ENCODE peak calls at places on chromosomes 2 and 18, in four cellular contexts. One of them, this sample, is unnamed.

GRCh38 chr2:48528431-48528830 is 1.5 kb upstream of the STON1 start:
- DNase-seq in bronchial epithelial cell: no peak
- DNase-seq in colonic mucosa: no peak
- DNase-seq in esophagus muscularis mucosa: no peak
- DNase-seq in this sample: no peak

GRCh38 chr2:213688129-213688528 is 403.9 kb downstream of the SPAG16 start:
- DNase-seq in colonic mucosa: no peak
- DNase-seq in bronchial epithelial cell: no peak
- DNase-seq in esophagus muscularis mucosa: no peak
- DNase-seq in this sample: no peak

GRCh38 chr2:54461251-54461650 is 5.1 kb downstream of the SPTBN1 start:
- DNase-seq in bronchial epithelial cell: peak
- DNase-seq in esophagus muscularis mucosa: no peak
- DNase-seq in colonic mucosa: no peak
- DNase-seq in this sample: peak

GRCh38 chr2:118294063-118294462 is 205.8 kb downstream of the INSIG2 start:
- DNase-seq in colonic mucosa: no peak
- DNase-seq in esophagus muscularis mucosa: no peak
- DNase-seq in bronchial epithelial cell: no peak
- DNase-seq in this sample: no peak

GRCh38 chr2:20382965-20383800 is 32.5 kb upstream of the PUM2 start:
- DNase-seq in esophagus muscularis mucosa: no peak
- DNase-seq in bronchial epithelial cell: peak
- DNase-seq in colonic mucosa: no peak
- DNase-seq in this sample: no peak

GRCh38 chr2:111698743-111699554 is 185.0 kb downstream of the ANAPC1 start:
- DNase-seq in bronchial epithelial cell: peak
- DNase-seq in colonic mucosa: peak
- DNase-seq in esophagus muscularis mucosa: no peak
- DNase-seq in this sample: peak

GRCh38 chr18:12839057-12839525 is 44.9 kb downstream of the PTPN2 start:
- DNase-seq in bronchial epithelial cell: peak
- DNase-seq in esophagus muscularis mucosa: no peak
- DNase-seq in colonic mucosa: no peak
- DNase-seq in this sample: no peak

GRCh38 chr2:509888-510287 is 167.3 kb downstream of the TMEM18 start:
- DNase-seq in esophagus muscularis mucosa: no peak
- DNase-seq in colonic mucosa: no peak
- DNase-seq in bronchial epithelial cell: no peak
- DNase-seq in this sample: no peak

GRCh38 chr2:145184741-145185671 is 665.1 kb upstream of the ZEB2 start:
- DNase-seq in bronchial epithelial cell: peak
- DNase-seq in colonic mucosa: no peak
- DNase-seq in esophagus muscularis mucosa: no peak
- DNase-seq in this sample: no peak

GRCh38 chr2:180507028-180507427 is 473.4 kb upstream of the UBE2E3 start:
- DNase-seq in esophagus muscularis mucosa: no peak
- DNase-seq in bronchial epithelial cell: peak
- DNase-seq in colonic mucosa: no peak
- DNase-seq in this sample: no peak

GRCh38 chr2:51718881-51719280 is 686.9 kb upstream of the NRXN1 start:
- DNase-seq in esophagus muscularis mucosa: no peak
- DNase-seq in bronchial epithelial cell: peak
- DNase-seq in colonic mucosa: no peak
- DNase-seq in this sample: no peak

GRCh38 chr2:127377262-127377661 is 10.5 kb downstream of the MAP3K2 start:
- DNase-seq in colonic mucosa: no peak
- DNase-seq in bronchial epithelial cell: no peak
- DNase-seq in esophagus muscularis mucosa: no peak
- DNase-seq in this sample: no peak

GRCh38 chr2:171711351-171711750 is 24.1 kb downstream of the DYNC1I2 start:
- DNase-seq in bronchial epithelial cell: no peak
- DNase-seq in esophagus muscularis mucosa: no peak
- DNase-seq in colonic mucosa: no peak
- DNase-seq in this sample: no peak

GRCh38 chr18:45658756-45659155 is 43.5 kb downstream of the SLC14A2 start:
- DNase-seq in colonic mucosa: no peak
- DNase-seq in esophagus muscularis mucosa: no peak
- DNase-seq in bronchial epithelial cell: peak
- DNase-seq in this sample: no peak

GRCh38 chr18:37986665-37987064 is 421.1 kb upstream of the CELF4 start:
- DNase-seq in bronchial epithelial cell: peak
- DNase-seq in esophagus muscularis mucosa: no peak
- DNase-seq in colonic mucosa: no peak
- DNase-seq in this sample: no peak

GRCh38 chr2:235390816-235391194 is 103.0 kb upstream of the AGAP1 start:
- DNase-seq in colonic mucosa: no peak
- DNase-seq in bronchial epithelial cell: no peak
- DNase-seq in esophagus muscularis mucosa: no peak
- DNase-seq in this sample: no peak

GRCh38 chr2:174023591-174024523 is 58.7 kb upstream of the SP3 start:
- DNase-seq in esophagus muscularis mucosa: no peak
- DNase-seq in colonic mucosa: no peak
- DNase-seq in bronchial epithelial cell: peak
- DNase-seq in this sample: peak

GRCh38 chr2:172172513-172173217 is 70.0 kb upstream of the DLX2 start:
- DNase-seq in esophagus muscularis mucosa: no peak
- DNase-seq in bronchial epithelial cell: no peak
- DNase-seq in colonic mucosa: peak
- DNase-seq in this sample: peak

GRCh38 chr2:55482186-55482945 is 37.2 kb upstream of the CFAP36 start:
- DNase-seq in esophagus muscularis mucosa: no peak
- DNase-seq in colonic mucosa: no peak
- DNase-seq in bronchial epithelial cell: peak
- DNase-seq in this sample: no peak

GRCh38 chr2:150483532-150483931 is 3.9 kb downstream of the RND3 start:
- DNase-seq in bronchial epithelial cell: no peak
- DNase-seq in esophagus muscularis mucosa: no peak
- DNase-seq in colonic mucosa: no peak
- DNase-seq in this sample: no peak

GRCh38 chr2:129144082-129144791 is 825.6 kb upstream of the HS6ST1 start:
- DNase-seq in colonic mucosa: no peak
- DNase-seq in bronchial epithelial cell: no peak
- DNase-seq in esophagus muscularis mucosa: no peak
- DNase-seq in this sample: no peak

DNA sequence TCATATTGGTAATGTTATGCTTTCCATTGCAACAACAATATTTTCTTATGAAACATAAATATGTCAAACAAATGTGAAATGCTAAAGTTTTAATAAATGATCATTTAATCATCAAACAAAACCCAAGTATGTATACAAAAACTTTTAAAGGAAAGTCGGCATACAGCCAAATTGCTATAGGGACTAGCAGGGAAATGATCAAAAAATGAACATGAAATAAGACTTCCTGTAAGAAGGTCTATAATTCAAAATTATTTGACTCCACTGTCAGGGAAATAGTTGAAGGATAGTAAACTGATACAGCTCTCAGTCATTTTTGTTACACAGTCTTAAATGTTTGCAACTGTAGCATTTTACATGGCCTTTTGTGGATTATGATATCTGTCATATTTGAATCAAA is 13.7 kb downstream of the MEIS1 start:
- DNase-seq in esophagus muscularis mucosa: no peak
- DNase-seq in colonic mucosa: no peak
- DNase-seq in bronchial epithelial cell: no peak
- DNase-seq in this sample: no peak
- H3K4me3 ChIP-seq in esophagus muscularis mucosa: no peak
- H3K4me3 ChIP-seq in colonic mucosa: no peak
- H3K4me3 ChIP-seq in bronchial epithelial cell: no peak
- H3K4me3 ChIP-seq in this sample: no peak

GRCh38 chr2:65390134-65390533 is 42.3 kb downstream of the SPRED2 start:
- DNase-seq in esophagus muscularis mucosa: no peak
- DNase-seq in colonic mucosa: peak
- DNase-seq in bronchial epithelial cell: no peak
- DNase-seq in this sample: no peak
- H3K4me3 ChIP-seq in esophagus muscularis mucosa: no peak
- H3K4me3 ChIP-seq in colonic mucosa: no peak
- H3K4me3 ChIP-seq in bronchial epithelial cell: no peak
- H3K4me3 ChIP-seq in this sample: no peak

GRCh38 chr2:231614559-231615057 is 21.9 kb downstream of the TEX44 start:
- DNase-seq in bronchial epithelial cell: no peak
- DNase-seq in colonic mucosa: no peak
- DNase-seq in esophagus muscularis mucosa: no peak
- DNase-seq in this sample: no peak

GRCh38 chr2:231612199-231613053 is 19.8 kb downstream of the TEX44 start:
- DNase-seq in bronchial epithelial cell: peak
- DNase-seq in colonic mucosa: peak
- DNase-seq in esophagus muscularis mucosa: peak
- DNase-seq in this sample: peak

GRCh38 chr2:231613655-231614558 is 21.2 kb downstream of the TEX44 start:
- DNase-seq in colonic mucosa: peak
- DNase-seq in bronchial epithelial cell: peak
- DNase-seq in esophagus muscularis mucosa: peak
- DNase-seq in this sample: peak

GRCh38 chr2:231613054-231613654 is 20.5 kb downstream of the TEX44 start:
- DNase-seq in esophagus muscularis mucosa: no peak
- DNase-seq in colonic mucosa: no peak
- DNase-seq in bronchial epithelial cell: peak
- DNase-seq in this sample: peak

GRCh38 chr2:231611273-231612198 is 18.9 kb downstream of the TEX44 start:
- DNase-seq in esophagus muscularis mucosa: no peak
- DNase-seq in colonic mucosa: peak
- DNase-seq in bronchial epithelial cell: peak
- DNase-seq in this sample: peak
- H3K4me3 ChIP-seq in esophagus muscularis mucosa: no peak
- H3K4me3 ChIP-seq in colonic mucosa: no peak
- H3K4me3 ChIP-seq in bronchial epithelial cell: no peak
- H3K4me3 ChIP-seq in this sample: no peak

DNA sequence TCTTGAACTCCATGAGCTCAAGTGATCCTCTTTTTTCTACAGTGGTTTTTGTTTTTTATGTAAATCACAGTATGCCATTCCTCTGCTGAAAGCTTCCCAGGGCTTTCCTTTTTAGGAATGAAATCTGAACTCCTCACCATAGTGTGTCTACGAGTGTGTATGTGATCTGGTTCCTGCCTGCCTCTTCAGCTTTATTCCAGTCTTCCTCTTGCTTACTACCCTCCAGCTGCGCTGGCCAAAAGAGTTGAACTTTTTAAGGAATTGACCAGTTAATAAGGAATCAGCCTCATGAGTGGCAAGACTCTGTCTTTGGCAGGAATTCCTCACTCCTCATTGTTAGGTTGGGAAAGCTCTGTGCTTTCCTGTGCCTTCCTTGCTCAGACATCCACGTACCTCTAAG is 4.0 kb downstream of the CCT7 start:
- DNase-seq in esophagus muscularis mucosa: no peak
- DNase-seq in bronchial epithelial cell: no peak
- DNase-seq in colonic mucosa: no peak
- DNase-seq in this sample: no peak
- H3K4me3 ChIP-seq in esophagus muscularis mucosa: no peak
- H3K4me3 ChIP-seq in bronchial epithelial cell: no peak
- H3K4me3 ChIP-seq in colonic mucosa: no peak
- H3K4me3 ChIP-seq in this sample: no peak

GRCh38 chr18:62720048-62720447 is 4.7 kb downstream of the PHLPP1 start:
- DNase-seq in esophagus muscularis mucosa: no peak
- DNase-seq in bronchial epithelial cell: no peak
- DNase-seq in colonic mucosa: no peak
- DNase-seq in this sample: no peak
- H3K4me3 ChIP-seq in esophagus muscularis mucosa: no peak
- H3K4me3 ChIP-seq in bronchial epithelial cell: no peak
- H3K4me3 ChIP-seq in colonic mucosa: no peak
- H3K4me3 ChIP-seq in this sample: no peak

DNA sequence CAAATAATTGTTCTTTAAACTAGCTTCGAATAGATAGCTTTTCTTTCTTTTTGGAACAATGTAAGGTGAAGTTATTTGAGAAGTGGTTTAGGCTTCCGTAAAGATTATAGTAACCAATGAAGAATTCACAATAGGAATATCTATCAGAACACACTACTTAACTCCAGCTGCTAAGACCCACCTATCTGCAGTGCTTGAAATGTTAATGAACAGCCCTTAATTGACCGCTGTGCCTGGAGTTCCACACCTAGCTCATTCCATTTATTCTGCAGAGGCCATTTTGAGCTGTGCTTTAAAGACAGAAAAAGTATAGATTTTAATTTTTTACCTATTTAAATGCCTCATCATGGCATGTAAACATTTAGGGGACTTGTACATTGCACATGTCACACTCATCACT is 83.3 kb upstream of the APCDD1 start:
- DNase-seq in bronchial epithelial cell: no peak
- DNase-seq in colonic mucosa: no peak
- DNase-seq in esophagus muscularis mucosa: no peak
- DNase-seq in this sample: no peak
- H3K4me3 ChIP-seq in bronchial epithelial cell: no peak
- H3K4me3 ChIP-seq in colonic mucosa: no peak
- H3K4me3 ChIP-seq in esophagus muscularis mucosa: no peak
- H3K4me3 ChIP-seq in this sample: no peak

This sample was measured in lower leg skin.